ENCODE peak calls at places on chromosomes 6 and 20, in five cellular contexts. Q is IMR-90, V is right atrium auricular region, R is thoracic aorta, P is heart left ventricle. E is an unnamed sample.

GRCh38 chr6:1479601-1480236 is 90.3 kb downstream of the FOXF2 start:
- DNase-seq in P (no peak), Q (no peak), V (no peak), R (no peak), E (no peak)

GRCh38 chr6:148704539-148704938 is 42.3 kb upstream of the UST start:
- DNase-seq in Q (no peak), R (no peak), V (no peak), P (no peak), E (no peak)

GRCh38 chr6:11210386-11211138 is 21.9 kb downstream of the NEDD9 start:
- DNase-seq in V (no peak), P (no peak), R (no peak), Q (no peak), E (no peak)

GRCh38 chr6:5459346-5459745 is 198.0 kb downstream of the FARS2 start:
- DNase-seq in V (no peak), R (no peak), P (no peak), Q (no peak), E (no peak)

GRCh38 chr20:22861231-22861980 is 173.7 kb upstream of the SSTR4 start:
- DNase-seq in R (no peak), P (no peak), V (no peak), Q (peak), E (peak)

GRCh38 chr6:157763129-157763893 is 59.7 kb upstream of the SNX9 start:
- DNase-seq in Q (peak), R (no peak), V (no peak), P (peak), E (no peak)

GRCh38 chr6:146972526-146972925 is 231.7 kb upstream of the STXBP5 start:
- DNase-seq in P (no peak), V (no peak), R (no peak), Q (peak), E (no peak)

GRCh38 chr20:12598894-12599293 is 409.9 kb upstream of the SPTLC3 start:
- DNase-seq in R (no peak), Q (no peak), V (no peak), P (no peak), E (no peak)

GRCh38 chr20:8454137-8454712 is 322.2 kb downstream of the PLCB1 start:
- DNase-seq in R (no peak), Q (peak), V (no peak), P (no peak), E (peak)

GRCh38 chr6:1841131-1841530 is 231.4 kb downstream of the FOXC1 start:
- DNase-seq in R (no peak), Q (peak), P (no peak), V (no peak), E (no peak)

GRCh38 chr6:24856954-24857670 is 58.4 kb upstream of the ARMH2 start:
- DNase-seq in Q (no peak), V (no peak), R (no peak), P (no peak), E (no peak)

GRCh38 chr20:20368414-20369352 is 779 bp downstream of the INSM1 start:
- DNase-seq in V (no peak), R (no peak), Q (no peak), P (no peak), E (no peak)

GRCh38 chr6:72635636-72636035 is 13.8 kb downstream of the KCNQ5 start:
- DNase-seq in P (no peak), V (no peak), Q (no peak), R (no peak), E (no peak)

GRCh38 chr6:133704371-133704770 is 184.5 kb upstream of the TCF21 start:
- DNase-seq in V (no peak), R (no peak), Q (peak), P (no peak), E (peak)

GRCh38 chr6:112282217-112282616 is 27.9 kb upstream of the LAMA4 start:
- DNase-seq in R (no peak), Q (peak), V (peak), P (peak), E (peak)

GRCh38 chr20:63134201-63134612 is 81.7 kb downstream of the YTHDF1 start:
- DNase-seq in V (no peak), Q (no peak), R (no peak), P (peak), E (no peak)

GRCh38 chr6:137488736-137489409 is 5.3 kb downstream of the OLIG3 start:
- DNase-seq in Q (no peak), V (no peak), R (no peak), P (no peak), E (no peak)

GRCh38 chr6:3015144-3015543 is 15.4 kb downstream of the NQO2 start:
- DNase-seq in V (peak), Q (no peak), P (no peak), R (no peak), E (no peak)

GRCh38 chr20:9571783-9572182 is 57.4 kb downstream of the LAMP5 start:
- DNase-seq in R (no peak), P (no peak), V (no peak), Q (no peak), E (no peak)

GRCh38 chr6:107132330-107132954 is 17.1 kb upstream of the BEND3 start:
- DNase-seq in R (no peak), Q (no peak), P (no peak), V (no peak), E (peak)

GRCh38 chr6:166415833-166416347 is 33.1 kb upstream of the MPC1 start:
- DNase-seq in Q (no peak), P (no peak), V (no peak), R (no peak), E (no peak)

GRCh38 chr20:48767269-48767960 is 60.4 kb downstream of the PREX1 start:
- DNase-seq in R (no peak), V (no peak), Q (no peak), P (no peak), E (no peak)

GRCh38 chr20:49570828-49571552 is 3.1 kb upstream of the PTGIS start:
- DNase-seq in Q (peak), P (no peak), V (peak), R (no peak), E (peak)

GRCh38 chr6:90296346-90297123 is at the start of gene BACH2:
- DNase-seq in Q (peak), V (peak), P (peak), R (peak), E (peak)
- TF ChIP-seq CTCF in Q (peak), V (peak), P (peak), R (no peak), E (no peak)

GRCh38 chr6:127459231-127459641 is at the start of gene KIAA0408:
- DNase-seq in P (peak), V (peak), Q (peak), R (peak), E (peak)
- H3K4me3 ChIP-seq in P (no peak), V (peak), Q (peak), R (peak), E (peak)

DNA sequence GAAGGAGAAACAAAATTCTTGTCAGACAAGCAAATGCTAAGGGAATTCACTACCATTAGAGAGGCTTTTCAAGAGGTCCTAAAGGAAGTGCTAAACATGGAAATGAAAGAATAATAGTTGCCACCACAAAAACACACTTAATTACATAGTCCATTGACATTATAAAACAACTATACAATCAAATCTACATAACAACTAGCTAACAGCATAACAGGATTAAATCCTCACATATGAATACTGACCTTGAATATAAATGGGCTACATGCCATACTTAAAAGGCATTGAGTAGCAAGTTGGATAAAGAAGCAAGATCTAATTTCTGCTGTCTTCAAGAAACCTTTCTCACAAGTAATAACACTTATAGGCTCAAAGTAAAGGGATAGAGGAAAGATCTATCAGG is 811.5 kb upstream of the CITED2 start:
- DNase-seq in R (no peak), Q (no peak), P (no peak), V (no peak), E (no peak)
- TF ChIP-seq CTCF in R (no peak), Q (no peak), P (no peak), V (no peak), E (no peak)

DNA sequence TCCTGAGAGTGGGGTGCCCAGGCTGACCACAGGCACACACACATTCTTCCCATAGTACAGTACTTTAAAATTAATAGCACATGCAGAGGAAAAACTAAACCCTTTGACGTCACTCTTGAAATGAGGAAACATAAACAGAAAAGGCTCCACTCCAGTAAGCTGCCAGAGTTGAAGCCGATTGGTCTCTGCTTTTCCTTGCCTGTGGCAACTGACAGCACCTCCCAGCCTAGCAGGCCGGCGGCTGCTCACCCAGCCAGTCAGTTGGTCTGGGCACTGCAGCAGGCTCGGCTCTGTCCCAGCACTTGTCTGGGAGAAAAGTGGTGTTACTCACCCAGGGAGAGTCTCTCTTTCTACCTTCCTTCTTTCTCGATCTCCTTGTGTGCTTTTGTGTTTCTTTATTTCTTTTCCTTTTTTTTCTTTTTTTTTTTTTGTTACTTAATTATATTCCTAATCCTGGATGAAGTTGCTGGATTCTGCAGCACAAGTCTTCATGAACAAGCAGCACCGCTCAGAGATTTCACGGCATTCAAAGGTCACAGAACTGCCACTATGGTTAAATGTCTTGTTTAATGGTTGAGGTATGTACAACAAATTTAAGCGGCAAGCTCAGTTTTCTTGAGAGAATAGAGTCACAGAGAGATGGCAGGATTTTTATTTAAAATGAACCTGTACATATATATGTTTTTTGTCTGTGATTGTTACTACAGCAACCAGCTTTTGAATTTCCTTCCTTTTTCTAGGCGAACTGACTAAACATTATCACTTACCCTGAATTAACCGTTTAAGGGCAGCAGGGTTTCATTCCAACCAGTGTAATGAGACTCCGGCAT is at the start of gene PDE7B:
- DNase-seq in V (peak), P (peak), Q (peak), R (peak), E (peak)
- H3K4me3 ChIP-seq in V (peak), P (peak), Q (peak), R (peak), E (peak)

GRCh38 chr20:58880994-58881752 is 28.7 kb downstream of the GNAS start:
- DNase-seq in V (no peak), R (no peak), Q (no peak), P (no peak), E (peak)
- TF ChIP-seq CTCF in V (no peak), R (no peak), Q (peak), P (no peak), E (peak)

DNA sequence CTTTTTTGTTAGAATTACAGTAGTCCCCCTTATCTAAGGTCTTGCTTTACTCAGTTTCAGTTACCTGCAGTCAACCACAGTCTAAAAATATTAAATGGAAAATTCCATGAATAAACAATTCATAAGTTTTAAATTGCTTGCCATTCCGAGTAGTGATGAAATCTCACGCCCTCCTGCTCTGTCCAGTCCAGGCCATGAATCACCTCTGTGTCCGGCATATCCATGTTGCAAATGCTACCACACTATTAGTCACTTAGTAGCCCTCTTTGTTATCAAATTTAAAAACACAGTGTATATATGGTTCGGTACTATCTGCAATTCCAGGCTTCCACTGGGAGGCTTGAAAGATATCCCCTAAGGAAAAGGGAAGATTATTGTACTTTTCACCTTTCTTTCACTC is 164.6 kb upstream of the FAM83B start:
- DNase-seq in Q (peak), V (no peak), P (no peak), R (no peak), E (peak)
- H3K4me3 ChIP-seq in Q (no peak), V (no peak), P (no peak), R (peak), E (no peak)

GRCh38 chr20:35106827-35107380 is 14.3 kb upstream of the TRPC4AP start:
- DNase-seq in Q (no peak), R (no peak), P (no peak), V (no peak), E (peak)
- TF ChIP-seq CTCF in Q (no peak), R (no peak), P (no peak), V (no peak), E (no peak)

E was measured in foreskin fibroblast.